ENCODE peak calls at places on chromosome 9, in eight cellular contexts. E is pancreas, R is body of pancreas, A is HFF-Myc, N is AG09309, B is lower leg skin, J is brain microvascular endothelial cell, O is foreskin fibroblast. S is an unnamed sample.

GRCh38 chr9:26502311-26502710 is 390.3 kb downstream of the CAAP1 start:
- DNase-seq in E (no peak), R (no peak), A (no peak), N (no peak), B (no peak), J (no peak), O (no peak), S (no peak)

GRCh38 chr9:131276891-131277672 is 772 bp upstream of the FAM78A start:
- DNase-seq in E (peak; percentile 64), R (no peak), A (no peak), N (no peak), B (no peak), J (no peak), O (no peak), S (no peak)

GRCh38 chr9:684055-684949 is 157.2 kb upstream of the DMRT1 start:
- DNase-seq in E (no peak), R (no peak), A (no peak), N (no peak), B (no peak), J (peak; percentile 33), O (peak; percentile 46), S (no peak)

GRCh38 chr9:306907-307306 is 92.2 kb downstream of the DOCK8 start:
- DNase-seq in E (no peak), R (peak; percentile 21), A (no peak), N (no peak), B (no peak), J (no peak), O (no peak), S (no peak)

GRCh38 chr9:97983524-97984187 is 515 bp downstream of the ANP32B start:
- DNase-seq in E (peak; percentile 82), R (peak; percentile 49), A (no peak), N (no peak), B (no peak), J (no peak), O (peak; percentile 12), S (no peak)

GRCh38 chr9:76817489-76817888 is 53.3 kb downstream of the PCA3 start:
- DNase-seq in E (no peak), R (no peak), A (peak; percentile 86), N (peak; percentile 11), B (peak; percentile 61), J (peak; percentile 63), O (peak; percentile 81), S (no peak)

GRCh38 chr9:86352440-86353106 is 1.6 kb downstream of the TUT7 start:
- DNase-seq in E (no peak), R (no peak), A (no peak), N (no peak), B (no peak), J (no peak), O (no peak), S (no peak)

GRCh38 chr9:18910858-18911257 is 122.2 kb downstream of the SAXO1 start:
- DNase-seq in E (no peak), R (no peak), A (no peak), N (no peak), B (no peak), J (peak; percentile 29), O (no peak), S (no peak)

GRCh38 chr9:126935630-126936029 is 21.0 kb downstream of the RALGPS1 start:
- DNase-seq in E (no peak), R (no peak), A (no peak), N (no peak), B (no peak), J (peak; percentile 16), O (no peak), S (no peak)

GRCh38 chr9:95088421-95089161 is 228.9 kb downstream of the FANCC start:
- DNase-seq in E (peak; percentile 53), R (peak; percentile 11), A (no peak), N (no peak), B (no peak), J (no peak), O (no peak), S (peak; percentile 88)

GRCh38 chr9:123434619-123435240 is 78.7 kb downstream of the CRB2 start:
- DNase-seq in E (peak; percentile 29), R (no peak), A (no peak), N (no peak), B (no peak), J (peak; percentile 9), O (no peak), S (no peak)

GRCh38 chr9:79693750-79694149 is 122.0 kb downstream of the TLE4 start:
- DNase-seq in E (no peak), R (no peak), A (no peak), N (no peak), B (no peak), J (no peak), O (no peak), S (no peak)

GRCh38 chr9:130669965-130670364 is 5.6 kb downstream of the PRDM12 start:
- DNase-seq in E (no peak), R (no peak), A (no peak), N (no peak), B (no peak), J (no peak), O (no peak), S (no peak)

GRCh38 chr9:5971740-5972139 is 43.7 kb downstream of the RANBP6 start:
- DNase-seq in E (no peak), R (no peak), A (no peak), N (no peak), B (no peak), J (no peak), O (no peak), S (peak; percentile 21)

GRCh38 chr9:101445353-101446029 is 9.9 kb upstream of the ALDOB start:
- DNase-seq in E (no peak), R (no peak), A (no peak), N (no peak), B (no peak), J (no peak), O (no peak), S (no peak)

GRCh38 chr9:34991833-34992375 is 2.4 kb downstream of the DNAJB5 start:
- DNase-seq in E (no peak), R (peak; percentile 65), A (no peak), N (no peak), B (no peak), J (no peak), O (no peak), S (no peak)

GRCh38 chr9:112472996-112473395 is 13.6 kb upstream of the KIAA1958 start:
- DNase-seq in E (no peak), R (no peak), A (no peak), N (no peak), B (no peak), J (no peak), O (no peak), S (no peak)

GRCh38 chr9:20815923-20816703 is 132.1 kb downstream of the FOCAD start:
- DNase-seq in E (no peak), R (no peak), A (no peak), N (no peak), B (no peak), J (no peak), O (no peak), S (no peak)

GRCh38 chr9:117772960-117773359 is 68.8 kb downstream of the TLR4 start:
- DNase-seq in E (no peak), R (no peak), A (peak; percentile 78), N (peak; percentile 59), B (no peak), J (peak; percentile 41), O (peak; percentile 73), S (peak; percentile 70)

GRCh38 chr9:117782931-117783788 is 79.0 kb downstream of the TLR4 start:
- DNase-seq in E (peak; percentile 57), R (peak; percentile 36), A (no peak), N (peak; percentile 56), B (peak; percentile 70), J (peak; percentile 82), O (peak; percentile 80), S (peak; percentile 38)

GRCh38 chr9:117775576-117775975 is 71.4 kb downstream of the TLR4 start:
- DNase-seq in E (no peak), R (no peak), A (no peak), N (no peak), B (no peak), J (no peak), O (no peak), S (no peak)

GRCh38 chr9:117779760-117780159 is 75.6 kb downstream of the TLR4 start:
- DNase-seq in E (no peak), R (no peak), A (no peak), N (no peak), B (no peak), J (no peak), O (no peak), S (no peak)

GRCh38 chr9:117777823-117778222 is 73.6 kb downstream of the TLR4 start:
- DNase-seq in E (no peak), R (no peak), A (no peak), N (no peak), B (no peak), J (no peak), O (no peak), S (no peak)
- H3K4me3 ChIP-seq in E (no peak overlapping the region), R (no peak overlapping the region), A (no peak overlapping the region), N (no peak overlapping the region), B (no peak overlapping the region), J (no peak overlapping the region), O (no peak overlapping the region), S (no peak overlapping the region)

GRCh38 chr9:74220327-74220726 is 276.8 kb upstream of the RORB start:
- DNase-seq in E (no peak), R (no peak), A (no peak), N (no peak), B (no peak), J (no peak), O (no peak), S (no peak)

DNA sequence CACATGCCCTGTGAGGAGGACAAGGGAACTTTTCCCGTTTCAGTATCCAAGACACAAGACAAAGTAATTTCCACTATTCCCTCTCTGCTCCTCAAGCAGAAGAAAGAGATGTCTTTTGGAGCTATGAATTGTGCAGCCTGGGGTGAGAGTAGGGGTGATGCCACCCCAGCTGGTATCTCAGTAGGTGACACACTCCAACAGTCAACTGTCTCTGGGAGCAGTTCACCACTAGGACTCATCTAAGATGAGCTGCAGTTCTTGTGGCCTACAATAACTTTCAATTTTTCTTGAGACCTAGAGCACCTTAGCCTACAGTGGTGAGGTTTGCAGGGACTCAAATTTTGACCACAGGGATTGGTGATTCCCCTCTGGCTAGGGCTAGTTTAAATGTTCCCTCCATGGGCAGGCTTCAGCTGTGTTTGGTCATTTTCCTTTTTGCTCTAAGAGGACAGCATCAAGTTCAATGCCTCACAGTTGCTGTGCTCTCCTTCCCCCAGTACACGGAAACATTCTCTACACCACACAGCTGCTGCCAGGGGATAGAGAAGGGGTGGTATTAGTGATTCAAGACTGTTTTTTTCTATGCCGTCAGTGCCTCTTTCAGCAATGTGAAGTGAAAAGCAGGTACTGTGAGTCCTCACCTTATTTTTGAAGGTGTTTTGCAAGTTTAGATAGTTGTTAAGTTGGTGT is 278.6 kb upstream of the RORB start:
- DNase-seq in E (no peak), R (no peak), A (no peak), N (no peak), B (no peak), J (no peak), O (no peak), S (no peak)
- TF ChIP-seq CTCF in E (no peak), R (no peak), A (no peak), N (no peak), B (no peak), J (no peak), O (no peak), S (no peak)

GRCh38 chr9:110125207-110125751 is 82.7 kb downstream of the C9orf152 start:
- DNase-seq in E (peak; percentile 81), R (peak; percentile 85), A (no peak), N (peak; percentile 89), B (peak; percentile 58), J (peak; percentile 94), O (peak; percentile 57), S (peak; percentile 99)
- H3K4me3 ChIP-seq in E (no peak overlapping the region), R (no peak overlapping the region), A (no peak overlapping the region), N (peak overlapping the region; percentile 4), B (no peak overlapping the region), J (peak overlapping the region; percentile 47), O (peak overlapping the region; percentile 21), S (peak overlapping the region; percentile 52)

GRCh38 chr9:136143215-136144001 is 24.7 kb upstream of the TMEM250 start:
- DNase-seq in E (peak; percentile 58), R (no peak), A (no peak), N (no peak), B (no peak), J (no peak), O (no peak), S (no peak)
- TF ChIP-seq CTCF in E (no peak), R (no peak), A (peak; percentile 56), N (peak; percentile 28), B (peak; percentile 20), J (peak; percentile 63), O (peak; percentile 23), S (peak; percentile 53)

S was measured in retinal pigment epithelial cell.